ENCODE peak calls at places on chromosomes 1 and 21, in eight cellular contexts. N is AG08396; Y is stimulated activated CD4-positive, alpha-beta T cell treated with anti-CD3 and anti-CD28 coated beads, Interleukin-15, amount 100 ng/mL, for 1 hour; E is HEK293T; G is RPMI7951; Q is RWPE1; B is Caki2; I is astrocyte of the spinal cord. P is an unnamed sample.

GRCh38 chr1:26516987-26517765 is 12.4 kb upstream of the RPS6KA1 start:
- DNase-seq in Y (no peak), G (no peak), N (no peak), I (no peak), E (no peak), Q (no peak), B (no peak), P (no peak)

GRCh38 chr1:77498918-77499317 is 183.5 kb downstream of the ZZZ3 start:
- DNase-seq in E (no peak), G (no peak), Q (no peak), B (no peak), I (no peak), N (no peak), Y (no peak), P (no peak)

GRCh38 chr1:32886012-32886827 is at the start of gene HPCA:
- DNase-seq in I (peak; percentile 44), Q (peak; percentile 61), E (peak; percentile 96), Y (no peak), B (peak; percentile 62), G (peak; percentile 41), N (peak; percentile 90), P (peak; percentile 58)

GRCh38 chr1:13965770-13966398 is 265.9 kb downstream of the PRDM2 start:
- DNase-seq in N (peak; percentile 63), E (peak; percentile 68), G (peak; percentile 14), I (peak; percentile 48), Y (no peak), Q (peak; percentile 78), B (peak; percentile 50), P (peak; percentile 64)

GRCh38 chr1:54815086-54815876 is 14.2 kb upstream of the TTC22 start:
- DNase-seq in N (no peak), B (no peak), G (no peak), I (no peak), E (no peak), Q (no peak), Y (no peak), P (no peak)

GRCh38 chr1:75438355-75438754 is 172.6 kb downstream of the SLC44A5 start:
- DNase-seq in Y (no peak), G (no peak), B (no peak), Q (no peak), E (no peak), N (no peak), I (peak; percentile 2), P (no peak)

GRCh38 chr1:184745929-184746583 is 8.6 kb downstream of the EDEM3 start:
- DNase-seq in E (no peak), Q (no peak), G (no peak), B (no peak), I (no peak), N (no peak), Y (no peak), P (peak; percentile 28)

GRCh38 chr1:33960496-33960895 is 96.6 kb downstream of the HMGB4 start:
- DNase-seq in G (no peak), Y (no peak), B (no peak), E (no peak), I (no peak), Q (no peak), N (no peak), P (no peak)

GRCh38 chr1:160707171-160708109 is 4.2 kb downstream of the CD48 start:
- DNase-seq in Y (no peak), Q (no peak), N (no peak), E (no peak), G (no peak), I (no peak), B (no peak), P (no peak)

GRCh38 chr1:5980314-5981008 is 11.8 kb downstream of the NPHP4 start:
- DNase-seq in I (peak; percentile 17), G (no peak), Y (no peak), Q (no peak), N (peak; percentile 38), E (peak; percentile 71), B (peak; percentile 39), P (peak; percentile 65)

GRCh38 chr1:100246738-100247137 is 2.9 kb downstream of the DBT start:
- DNase-seq in G (no peak), N (no peak), Y (no peak), I (no peak), E (no peak), Q (no peak), B (no peak), P (no peak)

GRCh38 chr21:42545745-42546144 is 32.1 kb downstream of the SLC37A1 start:
- DNase-seq in Q (no peak), G (no peak), E (no peak), N (no peak), B (no peak), I (no peak), Y (no peak), P (no peak)

GRCh38 chr1:114113801-114114750 is 39.6 kb downstream of the SYT6 start:
- DNase-seq in I (peak; percentile 27), G (peak; percentile 89), N (peak; percentile 22), B (no peak), Q (peak; percentile 73), E (no peak), Y (no peak), P (no peak)

GRCh38 chr1:31723828-31724359 is 20.1 kb upstream of the COL16A1 start:
- DNase-seq in N (peak; percentile 81), E (peak; percentile 83), Q (peak; percentile 89), I (peak; percentile 78), G (peak; percentile 77), B (peak; percentile 69), Y (peak; percentile 21), P (peak; percentile 79)

GRCh38 chr21:31888936-31889371 is 16.1 kb downstream of the HUNK start:
- DNase-seq in Q (no peak), Y (no peak), B (peak; percentile 86), N (no peak), I (no peak), E (no peak), G (no peak), P (no peak)

GRCh38 chr21:21085206-21085605 is 87.0 kb downstream of the NCAM2 start:
- DNase-seq in B (no peak), Y (no peak), I (no peak), Q (no peak), N (no peak), E (no peak), G (no peak), P (no peak)

GRCh38 chr21:32423320-32423719 is 10.8 kb downstream of the EVA1C start:
- DNase-seq in I (peak; percentile 86), N (peak; percentile 75), Y (no peak), E (no peak), B (no peak), Q (peak; percentile 29), G (peak; percentile 82), P (peak; percentile 65)

GRCh38 chr1:111446967-111447892 is 1.8 kb downstream of the WDR77 start:
- DNase-seq in B (no peak), E (no peak), Q (no peak), I (no peak), G (no peak), N (no peak), Y (no peak), P (no peak)

GRCh38 chr1:223102797-223103533 is 40.1 kb downstream of the TLR5 start:
- DNase-seq in Y (no peak), Q (no peak), G (peak; percentile 33), N (no peak), I (no peak), E (peak; percentile 30), B (no peak), P (no peak)

GRCh38 chr1:113940365-113941244 is 11.5 kb downstream of the HIPK1 start:
- DNase-seq in N (no peak), E (no peak), B (no peak), G (no peak), I (no peak), Q (no peak), Y (no peak), P (no peak)

GRCh38 chr1:207823880-207824566 is 72.2 kb downstream of the CD46 start:
- DNase-seq in G (peak; percentile 84), E (peak; percentile 41), Y (peak; percentile 53), I (peak; percentile 94), Q (peak; percentile 84), B (peak; percentile 97), N (peak; percentile 84), P (peak; percentile 98)

GRCh38 chr1:96861836-96862235 is 140.3 kb downstream of the PTBP2 start:
- DNase-seq in Q (no peak), B (no peak), G (no peak), I (no peak), N (no peak), Y (no peak), E (no peak), P (no peak)

GRCh38 chr1:165444897-165445370 is at the start of gene RXRG:
- DNase-seq in Y (peak; percentile 8), I (peak; percentile 0), N (peak; percentile 18), B (no peak), E (peak; percentile 60), Q (no peak), G (peak; percentile 6), P (no peak)

GRCh38 chr1:15678578-15678977 is 5.5 kb upstream of the PLEKHM2 start:
- DNase-seq in Q (peak; percentile 60), Y (no peak), I (peak; percentile 50), B (peak; percentile 86), G (peak; percentile 79), N (peak; percentile 37), E (no peak), P (peak; percentile 80)

GRCh38 chr1:169928438-169929209 is 34.9 kb upstream of the SCYL3 start:
- DNase-seq in N (peak; percentile 26), Y (no peak), B (peak; percentile 64), G (peak; percentile 52), Q (peak; percentile 26), I (peak; percentile 70), E (peak; percentile 36), P (peak; percentile 77)

GRCh38 chr1:150621497-150622113 is 7.8 kb downstream of the ENSA start:
- DNase-seq in I (peak; percentile 80), E (peak; percentile 54), G (peak; percentile 56), N (peak; percentile 45), Q (no peak), B (peak; percentile 30), Y (peak; percentile 27), P (peak; percentile 87)

GRCh38 chr1:208223136-208223535 is 21.0 kb downstream of the PLXNA2 start:
- DNase-seq in I (no peak), G (peak; percentile 88), Q (no peak), E (no peak), Y (no peak), N (no peak), B (no peak), P (no peak)

GRCh38 chr1:100718581-100718980 is 961 bp upstream of the VCAM1 start:
- DNase-seq in Q (no peak), Y (no peak), B (no peak), I (no peak), G (peak; percentile 37), E (no peak), N (no peak), P (no peak)

P was measured in fibroblast of pulmonary artery.